ENCODE peak calls at places on chromosome 6, in nine cellular contexts. One of them, this sample, is unnamed.
A peak's percentile ranks its signal among the peaks of the same experiment; 100 is the strongest.

GRCh38 chr6:110357298-110357695 is 852 bp downstream of the METTL24 start:
- DNase-seq in NCI-H1105: peak; percentile 27
- DNase-seq in GM12865: no peak
- DNase-seq in T-helper 9 cell: no peak
- DNase-seq in stimulated activated CD4-positive, alpha-beta T cell treated with anti-CD3 and anti-CD28 coated beads, Interleukin-15, amount 100 ng/mL, for 1 hour: no peak
- DNase-seq in fibroblast of the conjunctiva: no peak
- DNase-seq in CD8-positive, alpha-beta T cell: no peak
- DNase-seq in stomach: no peak
- DNase-seq in small intestine: no peak
- DNase-seq in this sample: no peak

GRCh38 chr6:122265755-122266154 is 133.7 kb upstream of the HSF2 start:
- DNase-seq in NCI-H1105: no peak
- DNase-seq in GM12865: no peak
- DNase-seq in T-helper 9 cell: no peak
- DNase-seq in stimulated activated CD4-positive, alpha-beta T cell treated with anti-CD3 and anti-CD28 coated beads, Interleukin-15, amount 100 ng/mL, for 1 hour: no peak
- DNase-seq in fibroblast of the conjunctiva: no peak
- DNase-seq in CD8-positive, alpha-beta T cell: no peak
- DNase-seq in stomach: no peak
- DNase-seq in small intestine: no peak
- DNase-seq in this sample: no peak

GRCh38 chr6:34301408-34301807 is 52.6 kb upstream of the SMIM29 start:
- DNase-seq in NCI-H1105: no peak
- DNase-seq in GM12865: no peak
- DNase-seq in T-helper 9 cell: no peak
- DNase-seq in stimulated activated CD4-positive, alpha-beta T cell treated with anti-CD3 and anti-CD28 coated beads, Interleukin-15, amount 100 ng/mL, for 1 hour: no peak
- DNase-seq in fibroblast of the conjunctiva: peak; percentile 91
- DNase-seq in CD8-positive, alpha-beta T cell: no peak
- DNase-seq in stomach: no peak
- DNase-seq in small intestine: no peak
- DNase-seq in this sample: peak; percentile 78

GRCh38 chr6:158991017-158991723 is 8.8 kb downstream of the RSPH3 start:
- DNase-seq in NCI-H1105: no peak
- DNase-seq in GM12865: peak; percentile 33
- DNase-seq in T-helper 9 cell: no peak
- DNase-seq in stimulated activated CD4-positive, alpha-beta T cell treated with anti-CD3 and anti-CD28 coated beads, Interleukin-15, amount 100 ng/mL, for 1 hour: no peak
- DNase-seq in fibroblast of the conjunctiva: no peak
- DNase-seq in CD8-positive, alpha-beta T cell: no peak
- DNase-seq in stomach: no peak
- DNase-seq in small intestine: no peak
- DNase-seq in this sample: no peak

GRCh38 chr6:126377594-126378153 is 37.8 kb downstream of the CENPW start:
- DNase-seq in NCI-H1105: no peak
- DNase-seq in GM12865: no peak
- DNase-seq in T-helper 9 cell: no peak
- DNase-seq in stimulated activated CD4-positive, alpha-beta T cell treated with anti-CD3 and anti-CD28 coated beads, Interleukin-15, amount 100 ng/mL, for 1 hour: no peak
- DNase-seq in fibroblast of the conjunctiva: no peak
- DNase-seq in CD8-positive, alpha-beta T cell: no peak
- DNase-seq in stomach: no peak
- DNase-seq in small intestine: no peak
- DNase-seq in this sample: no peak

GRCh38 chr6:54695815-54696214 is 150.8 kb upstream of the FAM83B start:
- DNase-seq in NCI-H1105: no peak
- DNase-seq in GM12865: no peak
- DNase-seq in T-helper 9 cell: no peak
- DNase-seq in stimulated activated CD4-positive, alpha-beta T cell treated with anti-CD3 and anti-CD28 coated beads, Interleukin-15, amount 100 ng/mL, for 1 hour: no peak
- DNase-seq in fibroblast of the conjunctiva: no peak
- DNase-seq in CD8-positive, alpha-beta T cell: no peak
- DNase-seq in stomach: no peak
- DNase-seq in small intestine: no peak
- DNase-seq in this sample: no peak

GRCh38 chr6:43938178-43939101 is 168.4 kb downstream of the VEGFA start:
- DNase-seq in NCI-H1105: no peak
- DNase-seq in GM12865: no peak
- DNase-seq in T-helper 9 cell: no peak
- DNase-seq in stimulated activated CD4-positive, alpha-beta T cell treated with anti-CD3 and anti-CD28 coated beads, Interleukin-15, amount 100 ng/mL, for 1 hour: no peak
- DNase-seq in fibroblast of the conjunctiva: no peak
- DNase-seq in CD8-positive, alpha-beta T cell: no peak
- DNase-seq in stomach: no peak
- DNase-seq in small intestine: no peak
- DNase-seq in this sample: no peak

GRCh38 chr6:34027445-34027936 is 118.4 kb downstream of the GRM4 start:
- DNase-seq in NCI-H1105: peak; percentile 55
- DNase-seq in GM12865: peak; percentile 49
- DNase-seq in T-helper 9 cell: peak; percentile 66
- DNase-seq in stimulated activated CD4-positive, alpha-beta T cell treated with anti-CD3 and anti-CD28 coated beads, Interleukin-15, amount 100 ng/mL, for 1 hour: peak; percentile 45
- DNase-seq in fibroblast of the conjunctiva: no peak
- DNase-seq in CD8-positive, alpha-beta T cell: peak; percentile 49
- DNase-seq in stomach: peak; percentile 71
- DNase-seq in small intestine: peak; percentile 44
- DNase-seq in this sample: peak; percentile 7

GRCh38 chr6:44133003-44133931 is 5.9 kb downstream of the TMEM63B start:
- DNase-seq in NCI-H1105: peak; percentile 66
- DNase-seq in GM12865: no peak
- DNase-seq in T-helper 9 cell: no peak
- DNase-seq in stimulated activated CD4-positive, alpha-beta T cell treated with anti-CD3 and anti-CD28 coated beads, Interleukin-15, amount 100 ng/mL, for 1 hour: no peak
- DNase-seq in fibroblast of the conjunctiva: peak; percentile 45
- DNase-seq in CD8-positive, alpha-beta T cell: no peak
- DNase-seq in stomach: peak; percentile 64
- DNase-seq in small intestine: peak; percentile 79
- DNase-seq in this sample: peak; percentile 48

GRCh38 chr6:12294851-12295536 is 4.8 kb downstream of the EDN1 start:
- DNase-seq in NCI-H1105: no peak
- DNase-seq in GM12865: no peak
- DNase-seq in T-helper 9 cell: no peak
- DNase-seq in stimulated activated CD4-positive, alpha-beta T cell treated with anti-CD3 and anti-CD28 coated beads, Interleukin-15, amount 100 ng/mL, for 1 hour: no peak
- DNase-seq in fibroblast of the conjunctiva: no peak
- DNase-seq in CD8-positive, alpha-beta T cell: no peak
- DNase-seq in stomach: no peak
- DNase-seq in small intestine: no peak
- DNase-seq in this sample: peak; percentile 46

GRCh38 chr6:170075659-170076223 is 215.1 kb downstream of the DLL1 start:
- DNase-seq in NCI-H1105: peak; percentile 28
- DNase-seq in GM12865: no peak
- DNase-seq in T-helper 9 cell: no peak
- DNase-seq in stimulated activated CD4-positive, alpha-beta T cell treated with anti-CD3 and anti-CD28 coated beads, Interleukin-15, amount 100 ng/mL, for 1 hour: no peak
- DNase-seq in fibroblast of the conjunctiva: no peak
- DNase-seq in CD8-positive, alpha-beta T cell: no peak
- DNase-seq in stomach: peak; percentile 21
- DNase-seq in small intestine: no peak
- DNase-seq in this sample: no peak

GRCh38 chr6:71238351-71238750 is 50.3 kb upstream of the OGFRL1 start:
- DNase-seq in NCI-H1105: no peak
- DNase-seq in GM12865: no peak
- DNase-seq in T-helper 9 cell: no peak
- DNase-seq in stimulated activated CD4-positive, alpha-beta T cell treated with anti-CD3 and anti-CD28 coated beads, Interleukin-15, amount 100 ng/mL, for 1 hour: no peak
- DNase-seq in fibroblast of the conjunctiva: no peak
- DNase-seq in CD8-positive, alpha-beta T cell: no peak
- DNase-seq in stomach: no peak
- DNase-seq in small intestine: no peak
- DNase-seq in this sample: peak; percentile 74

GRCh38 chr6:36350681-36351091 is 14.0 kb upstream of the BNIP5 start:
- DNase-seq in NCI-H1105: no peak
- DNase-seq in GM12865: no peak
- DNase-seq in T-helper 9 cell: no peak
- DNase-seq in stimulated activated CD4-positive, alpha-beta T cell treated with anti-CD3 and anti-CD28 coated beads, Interleukin-15, amount 100 ng/mL, for 1 hour: no peak
- DNase-seq in fibroblast of the conjunctiva: no peak
- DNase-seq in CD8-positive, alpha-beta T cell: no peak
- DNase-seq in stomach: peak; percentile 34
- DNase-seq in small intestine: peak; percentile 88
- DNase-seq in this sample: no peak

GRCh38 chr6:19536838-19537237 is 300.3 kb upstream of the ID4 start:
- DNase-seq in NCI-H1105: no peak
- DNase-seq in GM12865: no peak
- DNase-seq in T-helper 9 cell: no peak
- DNase-seq in stimulated activated CD4-positive, alpha-beta T cell treated with anti-CD3 and anti-CD28 coated beads, Interleukin-15, amount 100 ng/mL, for 1 hour: no peak
- DNase-seq in fibroblast of the conjunctiva: no peak
- DNase-seq in CD8-positive, alpha-beta T cell: no peak
- DNase-seq in stomach: no peak
- DNase-seq in small intestine: no peak
- DNase-seq in this sample: no peak

GRCh38 chr6:42118162-42119001 is 24.0 kb downstream of the C6orf132 start:
- DNase-seq in NCI-H1105: no peak
- DNase-seq in GM12865: no peak
- DNase-seq in T-helper 9 cell: no peak
- DNase-seq in stimulated activated CD4-positive, alpha-beta T cell treated with anti-CD3 and anti-CD28 coated beads, Interleukin-15, amount 100 ng/mL, for 1 hour: no peak
- DNase-seq in fibroblast of the conjunctiva: no peak
- DNase-seq in CD8-positive, alpha-beta T cell: no peak
- DNase-seq in stomach: peak; percentile 92
- DNase-seq in small intestine: peak; percentile 99
- DNase-seq in this sample: peak; percentile 71

GRCh38 chr6:28769626-28770402 is 154.0 kb downstream of the TRIM27 start:
- DNase-seq in NCI-H1105: no peak
- DNase-seq in GM12865: no peak
- DNase-seq in T-helper 9 cell: no peak
- DNase-seq in stimulated activated CD4-positive, alpha-beta T cell treated with anti-CD3 and anti-CD28 coated beads, Interleukin-15, amount 100 ng/mL, for 1 hour: no peak
- DNase-seq in fibroblast of the conjunctiva: peak; percentile 33
- DNase-seq in CD8-positive, alpha-beta T cell: no peak
- DNase-seq in stomach: no peak
- DNase-seq in small intestine: no peak
- DNase-seq in this sample: peak; percentile 56

GRCh38 chr6:130371921-130372320 is 6.1 kb downstream of the TMEM200A start:
- DNase-seq in NCI-H1105: no peak
- DNase-seq in GM12865: no peak
- DNase-seq in T-helper 9 cell: no peak
- DNase-seq in stimulated activated CD4-positive, alpha-beta T cell treated with anti-CD3 and anti-CD28 coated beads, Interleukin-15, amount 100 ng/mL, for 1 hour: no peak
- DNase-seq in fibroblast of the conjunctiva: no peak
- DNase-seq in CD8-positive, alpha-beta T cell: no peak
- DNase-seq in stomach: no peak
- DNase-seq in small intestine: no peak
- DNase-seq in this sample: no peak

GRCh38 chr6:139996253-139996834 is 621.9 kb upstream of the CITED2 start:
- DNase-seq in NCI-H1105: no peak
- DNase-seq in GM12865: peak; percentile 54
- DNase-seq in T-helper 9 cell: no peak
- DNase-seq in stimulated activated CD4-positive, alpha-beta T cell treated with anti-CD3 and anti-CD28 coated beads, Interleukin-15, amount 100 ng/mL, for 1 hour: no peak
- DNase-seq in fibroblast of the conjunctiva: no peak
- DNase-seq in CD8-positive, alpha-beta T cell: no peak
- DNase-seq in stomach: no peak
- DNase-seq in small intestine: no peak
- DNase-seq in this sample: no peak

GRCh38 chr6:75449625-75450206 is 43.9 kb downstream of the FILIP1 start:
- DNase-seq in NCI-H1105: no peak
- DNase-seq in GM12865: no peak
- DNase-seq in T-helper 9 cell: no peak
- DNase-seq in stimulated activated CD4-positive, alpha-beta T cell treated with anti-CD3 and anti-CD28 coated beads, Interleukin-15, amount 100 ng/mL, for 1 hour: no peak
- DNase-seq in fibroblast of the conjunctiva: no peak
- DNase-seq in CD8-positive, alpha-beta T cell: no peak
- DNase-seq in stomach: no peak
- DNase-seq in small intestine: no peak
- DNase-seq in this sample: no peak

GRCh38 chr6:86459978-86460377 is 477.4 kb upstream of the HTR1E start:
- DNase-seq in NCI-H1105: no peak
- DNase-seq in GM12865: no peak
- DNase-seq in T-helper 9 cell: no peak
- DNase-seq in stimulated activated CD4-positive, alpha-beta T cell treated with anti-CD3 and anti-CD28 coated beads, Interleukin-15, amount 100 ng/mL, for 1 hour: no peak
- DNase-seq in fibroblast of the conjunctiva: no peak
- DNase-seq in CD8-positive, alpha-beta T cell: no peak
- DNase-seq in stomach: no peak
- DNase-seq in small intestine: no peak
- DNase-seq in this sample: no peak

GRCh38 chr6:33776186-33776585 is 12.7 kb downstream of the LEMD2 start:
- DNase-seq in NCI-H1105: no peak
- DNase-seq in GM12865: no peak
- DNase-seq in T-helper 9 cell: no peak
- DNase-seq in stimulated activated CD4-positive, alpha-beta T cell treated with anti-CD3 and anti-CD28 coated beads, Interleukin-15, amount 100 ng/mL, for 1 hour: no peak
- DNase-seq in fibroblast of the conjunctiva: no peak
- DNase-seq in CD8-positive, alpha-beta T cell: no peak
- DNase-seq in stomach: no peak
- DNase-seq in small intestine: no peak
- DNase-seq in this sample: no peak